ENCODE peak calls at places on chromosomes 1 and 21, in five cellular contexts. L, G, O, M and F are unnamed samples.

GRCh38 chr1:198937231-198938031 is 298.6 kb downstream of the PTPRC start:
- DNase-seq in M (no peak), O (peak; percentile 91), G (peak; percentile 70), L (no peak), F (peak; percentile 76)

GRCh38 chr1:186202174-186202843 is 172.7 kb downstream of the TPR start:
- DNase-seq in G (no peak), L (no peak), M (no peak), O (no peak), F (no peak)

GRCh38 chr1:3066250-3066711 is 2.7 kb upstream of the PRDM16 start:
- DNase-seq in G (peak; percentile 59), L (peak; percentile 56), M (no peak), O (no peak), F (no peak)

GRCh38 chr1:3623441-3624150 is 1.2 kb upstream of the TPRG1L start:
- DNase-seq in G (no peak), M (no peak), O (no peak), L (no peak), F (no peak)

GRCh38 chr21:41953831-41954653 is at the start of gene C2CD2:
- DNase-seq in O (no peak), G (peak; percentile 55), M (peak; percentile 100), L (peak; percentile 80), F (no peak)

GRCh38 chr1:100581096-100581705 is 43.3 kb downstream of the GPR88 start:
- DNase-seq in L (no peak), G (no peak), M (no peak), O (peak; percentile 19), F (no peak)

GRCh38 chr1:15923241-15923640 is 52.7 kb downstream of the ZBTB17 start:
- DNase-seq in L (no peak), M (no peak), G (no peak), O (no peak), F (no peak)

GRCh38 chr1:160404094-160404493 is 3.7 kb downstream of the VANGL2 start:
- DNase-seq in O (no peak), G (no peak), M (no peak), L (no peak), F (no peak)

DNA sequence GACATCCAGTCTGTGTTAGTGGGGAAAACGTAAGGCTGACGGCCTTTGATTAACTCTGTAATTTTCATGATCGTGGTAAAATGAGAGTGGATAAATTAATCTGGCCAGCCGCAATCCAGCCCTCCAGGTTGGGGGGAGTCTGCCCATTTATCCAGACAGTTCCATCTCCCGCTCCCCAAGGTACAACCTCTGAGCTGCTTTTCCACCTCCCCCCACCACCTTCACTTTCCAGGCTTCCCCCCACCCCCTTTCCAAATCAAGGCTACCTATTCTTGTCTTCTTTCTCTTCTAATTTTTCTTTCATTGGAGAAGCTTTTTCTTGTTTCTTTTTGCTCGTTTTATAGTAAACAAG is 6.0 kb downstream of the MIER1 start:
- DNase-seq in O (no peak), M (no peak), G (no peak), L (no peak), F (no peak)
- H3K4me3 ChIP-seq in O (peak overlapping the region; percentile 92), M (peak overlapping the region; percentile 85), G (peak overlapping the region; percentile 93), L (peak overlapping the region; percentile 62), F (peak overlapping the region; percentile 77)

GRCh38 chr1:1669468-1670440 is 10.9 kb upstream of the CDK11B start:
- DNase-seq in O (no peak), M (peak; percentile 10), G (no peak), L (no peak), F (no peak)
- TF ChIP-seq JUND in O (no peak), M (no peak), G (no peak), L (no peak), F (no peak)

DNA sequence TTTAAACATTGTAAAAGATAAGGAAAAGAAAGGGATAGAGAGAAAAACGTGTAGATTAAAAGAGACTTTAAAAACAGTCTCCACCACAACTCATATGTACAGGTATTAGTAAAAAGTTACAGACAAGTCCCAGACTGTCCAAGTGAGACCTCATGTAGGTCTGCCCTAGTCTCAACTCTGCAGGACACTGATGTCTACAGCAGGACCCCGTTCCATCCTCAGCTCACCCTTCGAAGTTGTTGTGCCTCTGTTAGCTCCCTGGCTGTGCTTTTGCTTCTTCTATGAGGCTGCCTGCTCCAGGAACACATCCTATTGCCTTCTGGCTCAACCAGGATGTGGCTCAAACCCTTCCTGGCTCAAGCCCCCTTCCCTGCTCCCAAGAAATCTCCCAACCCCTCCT is 72.9 kb upstream of the FBXO28 start:
- DNase-seq in O (no peak), L (no peak), M (no peak), G (no peak), F (no peak)
- TF ChIP-seq SRF in O (no peak), L (no peak), M (no peak), G (no peak), F (no peak)

DNA sequence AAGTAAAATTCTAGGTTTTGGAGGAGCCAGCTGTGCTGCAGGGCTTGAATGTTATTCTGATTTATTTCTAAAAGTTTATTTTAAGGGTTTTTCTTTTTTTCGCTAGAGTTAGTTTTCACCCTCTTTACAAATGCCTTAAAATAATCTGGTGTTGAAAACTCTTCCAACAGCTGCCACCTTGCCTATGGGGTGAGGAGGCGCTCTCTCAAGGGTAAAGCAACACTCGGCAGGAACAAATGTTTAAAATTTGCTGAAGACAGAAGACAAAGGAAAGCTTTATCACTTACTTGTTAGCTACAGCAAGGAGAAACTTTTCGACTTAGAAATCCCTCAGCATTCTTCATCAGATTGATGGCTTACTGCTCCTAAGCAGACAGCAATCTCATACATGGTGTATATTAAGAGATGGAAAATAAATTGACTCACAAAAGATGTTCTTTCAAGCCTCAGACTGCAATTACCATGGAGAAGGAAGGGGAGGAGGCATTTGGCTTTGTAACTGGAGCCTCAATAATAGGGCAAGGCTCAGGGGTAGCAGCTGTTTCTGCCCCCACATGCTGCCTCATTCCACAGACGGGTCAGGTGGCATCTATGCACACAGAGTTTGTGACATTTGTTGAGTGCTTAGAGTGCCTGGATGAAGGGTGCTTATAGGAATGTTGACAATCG is 79.8 kb upstream of the RALGPS2 start:
- DNase-seq in O (no peak), M (no peak), G (no peak), L (no peak), F (no peak)
- H3K4me3 ChIP-seq in O (no peak overlapping the region), M (no peak overlapping the region), G (no peak overlapping the region), L (no peak overlapping the region), F (no peak overlapping the region)

DNA sequence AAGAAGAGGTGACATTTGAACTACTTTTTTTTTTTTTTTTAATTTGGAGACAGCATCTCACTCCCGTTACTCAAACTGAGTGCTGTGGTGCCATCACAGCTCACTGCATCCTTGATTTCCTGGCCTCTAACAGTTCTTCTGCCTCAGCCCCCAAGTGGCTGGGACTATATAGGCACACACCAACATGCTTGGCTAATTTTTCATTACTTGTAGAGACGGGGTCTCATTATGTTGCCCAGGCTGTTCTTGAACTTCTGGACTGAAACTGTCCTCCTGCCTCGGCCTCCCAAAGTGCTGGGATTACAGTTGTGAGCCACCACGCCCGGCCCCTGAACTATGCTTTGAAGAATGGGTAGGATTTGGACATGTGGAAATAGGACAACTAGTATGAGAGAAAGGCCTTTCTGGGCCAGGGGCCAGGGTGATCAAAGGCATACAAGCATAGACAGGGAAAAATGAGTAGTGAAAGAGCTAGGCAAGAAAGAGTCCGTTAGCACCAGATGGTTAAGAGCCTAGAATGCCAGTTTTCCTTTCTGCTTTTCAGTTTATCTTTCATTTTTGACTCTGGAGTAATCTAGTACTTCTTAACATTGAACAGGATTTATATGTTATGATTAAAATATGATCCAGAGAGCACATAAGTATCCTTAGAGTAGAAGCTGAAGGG is 6.3 kb downstream of the RABGAP1L start:
- DNase-seq in O (no peak), G (no peak), L (no peak), M (no peak), F (no peak)
- TF ChIP-seq JUND in O (no peak), G (no peak), L (no peak), M (no peak), F (no peak)

GRCh38 chr1:32394890-32395415 is 712 bp upstream of the BSDC1 start:
- DNase-seq in L (no peak), O (no peak), G (peak; percentile 56), M (no peak), F (no peak)
- TF ChIP-seq SRF in L (no peak), O (no peak), G (no peak), M (no peak), F (no peak)